ENCODE peak calls at places on chromosome 16, in five cellular contexts. R is fibroblast of gingiva, G is upper lobe of left lung, B is HEK293T, W is HFFc6. C is an unnamed sample.

GRCh38 chr16:28212532-28212873 is 738 bp upstream of the XPO6 start:
- DNase-seq in W (peak), G (no peak), B (no peak), R (no peak), C (no peak)

GRCh38 chr16:53098526-53099317 is 43.9 kb downstream of the CHD9 start:
- DNase-seq in W (peak), R (peak), B (no peak), G (peak), C (peak)

GRCh38 chr16:4052801-4053662 is 63.2 kb downstream of the ADCY9 start:
- DNase-seq in G (peak), W (peak), B (no peak), R (peak), C (peak)

GRCh38 chr16:88534731-88535141 is 35.5 kb upstream of the ZC3H18 start:
- DNase-seq in R (peak), B (no peak), G (peak), W (peak), C (no peak)

GRCh38 chr16:89003831-89004208 is 26.8 kb upstream of the CBFA2T3 start:
- DNase-seq in B (no peak), G (no peak), W (no peak), R (no peak), C (no peak)

GRCh38 chr16:66159987-66160386 is 206.5 kb upstream of the CDH5 start:
- DNase-seq in B (no peak), W (no peak), G (no peak), R (peak), C (no peak)

GRCh38 chr16:4402439-4403132 is 13.8 kb downstream of the CORO7 start:
- DNase-seq in G (peak), B (peak), R (peak), W (peak), C (peak)

GRCh38 chr16:11139624-11140375 is 116.2 kb downstream of the SOCS1 start:
- DNase-seq in B (no peak), G (no peak), W (no peak), R (no peak), C (no peak)

GRCh38 chr16:49417354-49417753 is 43.8 kb downstream of the C16orf78 start:
- DNase-seq in B (no peak), G (no peak), W (no peak), R (no peak), C (no peak)

GRCh38 chr16:27243725-27244362 is 24.7 kb downstream of the NSMCE1 start:
- DNase-seq in W (no peak), B (no peak), G (peak), R (no peak), C (no peak)

GRCh38 chr16:67233596-67233995 is 6.7 kb downstream of the TMEM208 start:
- DNase-seq in B (no peak), W (no peak), R (no peak), G (no peak), C (no peak)

GRCh38 chr16:89519881-89520280 is 11.7 kb downstream of the SPG7 start:
- DNase-seq in G (no peak), B (no peak), W (no peak), R (no peak), C (no peak)

GRCh38 chr16:84925092-84925772 is 86.1 kb downstream of the ZDHHC7 start:
- DNase-seq in W (no peak), B (peak), R (no peak), G (peak), C (peak)

GRCh38 chr16:75256059-75256870 is 4.8 kb upstream of the BCAR1 start:
- DNase-seq in R (no peak), G (peak), B (no peak), W (no peak), C (no peak)

GRCh38 chr16:15572329-15573001 is 70.5 kb downstream of the MARF1 start:
- DNase-seq in R (peak), B (no peak), W (peak), G (no peak), C (no peak)

GRCh38 chr16:57349212-57350031 is 9.2 kb upstream of the CCL22 start:
- DNase-seq in G (peak), W (no peak), B (no peak), R (no peak), C (no peak)

GRCh38 chr16:4691666-4692412 is 1.5 kb upstream of the NUDT16L1 start:
- DNase-seq in R (no peak), W (no peak), G (no peak), B (no peak), C (no peak)

GRCh38 chr16:73057369-73058210 is 9.7 kb upstream of the ZFHX3 start:
- DNase-seq in W (no peak), B (no peak), G (no peak), R (no peak), C (no peak)

GRCh38 chr16:66605177-66605999 is 884 bp downstream of the CMTM3 start:
- DNase-seq in B (peak), G (peak), W (peak), R (peak), C (no peak)

GRCh38 chr16:8655184-8655717 is 19.2 kb upstream of the ABAT start:
- DNase-seq in G (peak), B (peak), R (no peak), W (no peak), C (no peak)

GRCh38 chr16:47599512-47599911 is 138.4 kb downstream of the PHKB start:
- DNase-seq in G (no peak), R (no peak), B (no peak), W (no peak), C (no peak)

GRCh38 chr16:2744711-2745110 is 7.7 kb upstream of the SRRM2 start:
- DNase-seq in G (no peak), R (no peak), W (no peak), B (no peak), C (no peak)

GRCh38 chr16:49638696-49639629 is 216.9 kb downstream of the ZNF423 start:
- DNase-seq in G (no peak), B (no peak), W (no peak), R (no peak), C (no peak)

GRCh38 chr16:86027366-86028126 is 128.6 kb downstream of the IRF8 start:
- DNase-seq in W (no peak), B (no peak), G (peak), R (no peak), C (no peak)

GRCh38 chr16:1413684-1414531 is 596 bp downstream of the UNKL start:
- DNase-seq in B (peak), R (peak), G (peak), W (no peak), C (peak)

GRCh38 chr16:56848955-56849689 is 15.9 kb upstream of the SLC12A3 start:
- DNase-seq in G (no peak), W (peak), R (peak), B (no peak), C (no peak)

GRCh38 chr16:31395647-31396046 is 2.5 kb downstream of the ITGAD start:
- DNase-seq in G (peak), W (no peak), R (no peak), B (no peak), C (no peak)

GRCh38 chr16:78748471-78748929 is 649.0 kb downstream of the WWOX start:
- DNase-seq in G (no peak), W (no peak), R (no peak), B (no peak), C (no peak)

GRCh38 chr16:58451945-58452401 is 48.0 kb upstream of the NDRG4 start:
- DNase-seq in W (peak), G (no peak), R (peak), B (no peak), C (no peak)

GRCh38 chr16:11036040-11036439 is 91.7 kb downstream of the CLEC16A start:
- DNase-seq in B (no peak), R (no peak), G (no peak), W (no peak), C (no peak)

GRCh38 chr16:77943770-77944169 is 78.6 kb upstream of the CLEC3A start:
- DNase-seq in G (no peak), B (no peak), R (no peak), W (no peak), C (no peak)

GRCh38 chr16:85309656-85310587 is 197.7 kb upstream of the CIBAR2 start:
- DNase-seq in W (no peak), R (no peak), G (peak), B (no peak), C (peak)

GRCh38 chr16:68686905-68687304 is 41.8 kb downstream of the CDH3 start:
- DNase-seq in W (no peak), G (no peak), R (no peak), B (no peak), C (no peak)

GRCh38 chr16:2482181-2483107 is 7.5 kb downstream of the TBC1D24 start:
- DNase-seq in W (peak), G (no peak), R (peak), B (no peak), C (peak)

GRCh38 chr16:12675852-12676251 is 127.8 kb downstream of the CPPED1 start:
- DNase-seq in R (no peak), G (no peak), B (no peak), W (peak), C (no peak)

GRCh38 chr16:23182675-23183485 is at the start of gene SCNN1G:
- DNase-seq in G (peak), R (no peak), B (peak), W (no peak), C (no peak)

GRCh38 chr16:16143038-16143763 is 80.1 kb downstream of the ABCC6 start:
- DNase-seq in W (peak), B (peak), R (no peak), G (no peak), C (no peak)

GRCh38 chr16:280991-281659 is 734 bp downstream of the ARHGDIG start:
- DNase-seq in W (no peak), G (no peak), R (no peak), B (no peak), C (no peak)

GRCh38 chr16:73047536-73048291 is at the start of gene ZFHX3:
- DNase-seq in W (peak), G (peak), B (no peak), R (peak), C (peak)

GRCh38 chr16:30766922-30767284 is 4.8 kb downstream of the RNF40 start:
- DNase-seq in B (no peak), W (no peak), R (no peak), G (no peak), C (no peak)